ENCODE peak calls at places on chromosomes 4 and X, in seven cellular contexts. One of them, this sample, is unnamed.

GRCh38 chrX:63934791-63935190 is 149.8 kb upstream of the ARHGEF9 start:
- DNase-seq in SK-N-SH: no peak
- DNase-seq in cardiac fibroblast: no peak
- DNase-seq in Calu3: no peak
- DNase-seq in retinal pigment epithelial cell: no peak
- DNase-seq in BJ: no peak
- DNase-seq in heart right ventricle: no peak
- DNase-seq in this sample: no peak

GRCh38 chr4:150368667-150369066 is 213.3 kb upstream of the MAB21L2 start:
- DNase-seq in SK-N-SH: peak; percentile 16
- DNase-seq in cardiac fibroblast: no peak
- DNase-seq in Calu3: no peak
- DNase-seq in retinal pigment epithelial cell: no peak
- DNase-seq in BJ: no peak
- DNase-seq in heart right ventricle: no peak
- DNase-seq in this sample: no peak

GRCh38 chr4:28555851-28556250 is 1695.2 kb downstream of the STIM2 start:
- DNase-seq in SK-N-SH: no peak
- DNase-seq in cardiac fibroblast: peak; percentile 83
- DNase-seq in Calu3: no peak
- DNase-seq in retinal pigment epithelial cell: no peak
- DNase-seq in BJ: no peak
- DNase-seq in heart right ventricle: no peak
- DNase-seq in this sample: no peak

GRCh38 chr4:61555789-61556188 is 355.7 kb downstream of the ADGRL3 start:
- DNase-seq in SK-N-SH: no peak
- DNase-seq in cardiac fibroblast: peak; percentile 45
- DNase-seq in Calu3: peak; percentile 35
- DNase-seq in retinal pigment epithelial cell: peak; percentile 84
- DNase-seq in BJ: no peak
- DNase-seq in heart right ventricle: no peak
- DNase-seq in this sample: no peak

GRCh38 chr4:81724925-81725329 is 253.2 kb upstream of the RASGEF1B start:
- DNase-seq in SK-N-SH: no peak
- DNase-seq in cardiac fibroblast: no peak
- DNase-seq in Calu3: peak; percentile 38
- DNase-seq in retinal pigment epithelial cell: peak; percentile 6
- DNase-seq in BJ: no peak
- DNase-seq in heart right ventricle: peak; percentile 15
- DNase-seq in this sample: peak; percentile 19

GRCh38 chr4:27215421-27215820 is 354.8 kb downstream of the STIM2 start:
- DNase-seq in SK-N-SH: no peak
- DNase-seq in cardiac fibroblast: no peak
- DNase-seq in Calu3: no peak
- DNase-seq in retinal pigment epithelial cell: no peak
- DNase-seq in BJ: no peak
- DNase-seq in heart right ventricle: no peak
- DNase-seq in this sample: no peak

GRCh38 chr4:43564601-43565000 is 672.1 kb downstream of the GRXCR1 start:
- DNase-seq in SK-N-SH: no peak
- DNase-seq in cardiac fibroblast: no peak
- DNase-seq in Calu3: no peak
- DNase-seq in retinal pigment epithelial cell: no peak
- DNase-seq in BJ: no peak
- DNase-seq in heart right ventricle: no peak
- DNase-seq in this sample: no peak

GRCh38 chr4:165972747-165973146 is 99.7 kb downstream of the TLL1 start:
- DNase-seq in SK-N-SH: no peak
- DNase-seq in cardiac fibroblast: no peak
- DNase-seq in Calu3: no peak
- DNase-seq in retinal pigment epithelial cell: peak; percentile 82
- DNase-seq in BJ: no peak
- DNase-seq in heart right ventricle: no peak
- DNase-seq in this sample: no peak

GRCh38 chr4:110287130-110287529 is 88.7 kb upstream of the ELOVL6 start:
- DNase-seq in SK-N-SH: no peak
- DNase-seq in cardiac fibroblast: peak; percentile 81
- DNase-seq in Calu3: peak; percentile 6
- DNase-seq in retinal pigment epithelial cell: no peak
- DNase-seq in BJ: no peak
- DNase-seq in heart right ventricle: no peak
- DNase-seq in this sample: peak; percentile 79

GRCh38 chrX:110667706-110668105 is 127.9 kb downstream of the CHRDL1 start:
- DNase-seq in SK-N-SH: no peak
- DNase-seq in cardiac fibroblast: no peak
- DNase-seq in Calu3: peak; percentile 3
- DNase-seq in retinal pigment epithelial cell: no peak
- DNase-seq in BJ: no peak
- DNase-seq in heart right ventricle: no peak
- DNase-seq in this sample: no peak

GRCh38 chr4:76694056-76694455 is 203.9 kb downstream of the SOWAHB start:
- DNase-seq in SK-N-SH: no peak
- DNase-seq in cardiac fibroblast: no peak
- DNase-seq in Calu3: no peak
- DNase-seq in retinal pigment epithelial cell: no peak
- DNase-seq in BJ: no peak
- DNase-seq in heart right ventricle: no peak
- DNase-seq in this sample: no peak

GRCh38 chrX:86171366-86171765 is 23.1 kb downstream of the DACH2 start:
- DNase-seq in SK-N-SH: peak; percentile 4
- DNase-seq in cardiac fibroblast: peak; percentile 70
- DNase-seq in Calu3: no peak
- DNase-seq in retinal pigment epithelial cell: no peak
- DNase-seq in BJ: no peak
- DNase-seq in heart right ventricle: no peak
- DNase-seq in this sample: no peak

GRCh38 chr4:19298998-19299397 is 952.7 kb upstream of the SLIT2 start:
- DNase-seq in SK-N-SH: peak; percentile 46
- DNase-seq in cardiac fibroblast: peak; percentile 7
- DNase-seq in Calu3: no peak
- DNase-seq in retinal pigment epithelial cell: no peak
- DNase-seq in BJ: peak; percentile 19
- DNase-seq in heart right ventricle: no peak
- DNase-seq in this sample: no peak

GRCh38 chr4:660401-660800 is 13.7 kb downstream of the ATP5ME start:
- DNase-seq in SK-N-SH: no peak
- DNase-seq in cardiac fibroblast: no peak
- DNase-seq in Calu3: no peak
- DNase-seq in retinal pigment epithelial cell: no peak
- DNase-seq in BJ: no peak
- DNase-seq in heart right ventricle: no peak
- DNase-seq in this sample: no peak

GRCh38 chrX:22136711-22137110 is 104.6 kb downstream of the PHEX start:
- DNase-seq in SK-N-SH: no peak
- DNase-seq in cardiac fibroblast: peak; percentile 2
- DNase-seq in Calu3: no peak
- DNase-seq in retinal pigment epithelial cell: no peak
- DNase-seq in BJ: no peak
- DNase-seq in heart right ventricle: no peak
- DNase-seq in this sample: no peak

GRCh38 chrX:34653811-34654210 is 3.3 kb downstream of the TMEM47 start:
- DNase-seq in SK-N-SH: no peak
- DNase-seq in cardiac fibroblast: peak; percentile 50
- DNase-seq in Calu3: no peak
- DNase-seq in retinal pigment epithelial cell: peak; percentile 36
- DNase-seq in BJ: no peak
- DNase-seq in heart right ventricle: no peak
- DNase-seq in this sample: no peak

GRCh38 chrX:154457491-154458115 is 478 bp upstream of the PLXNA3 start:
- DNase-seq in SK-N-SH: peak; percentile 78
- DNase-seq in cardiac fibroblast: no peak
- DNase-seq in Calu3: peak; percentile 68
- DNase-seq in retinal pigment epithelial cell: no peak
- DNase-seq in BJ: no peak
- DNase-seq in heart right ventricle: peak; percentile 36
- DNase-seq in this sample: peak; percentile 85

GRCh38 chr4:52195882-52196281 is 144.8 kb downstream of the SPATA18 start:
- DNase-seq in SK-N-SH: no peak
- DNase-seq in cardiac fibroblast: no peak
- DNase-seq in Calu3: no peak
- DNase-seq in retinal pigment epithelial cell: no peak
- DNase-seq in BJ: no peak
- DNase-seq in heart right ventricle: no peak
- DNase-seq in this sample: no peak

GRCh38 chrX:13551610-13552009 is 17.8 kb upstream of the EGFL6 start:
- DNase-seq in SK-N-SH: no peak
- DNase-seq in cardiac fibroblast: no peak
- DNase-seq in Calu3: no peak
- DNase-seq in retinal pigment epithelial cell: no peak
- DNase-seq in BJ: no peak
- DNase-seq in heart right ventricle: no peak
- DNase-seq in this sample: no peak

GRCh38 chr4:33924239-33924638 is 2320.1 kb downstream of the ARAP2 start:
- DNase-seq in SK-N-SH: no peak
- DNase-seq in cardiac fibroblast: peak; percentile 58
- DNase-seq in Calu3: no peak
- DNase-seq in retinal pigment epithelial cell: peak; percentile 97
- DNase-seq in BJ: peak; percentile 9
- DNase-seq in heart right ventricle: no peak
- DNase-seq in this sample: no peak

GRCh38 chr4:178351185-178351584 is 908.9 kb upstream of the AGA start:
- DNase-seq in SK-N-SH: no peak
- DNase-seq in cardiac fibroblast: no peak
- DNase-seq in Calu3: no peak
- DNase-seq in retinal pigment epithelial cell: no peak
- DNase-seq in BJ: no peak
- DNase-seq in heart right ventricle: no peak
- DNase-seq in this sample: no peak

DNA sequence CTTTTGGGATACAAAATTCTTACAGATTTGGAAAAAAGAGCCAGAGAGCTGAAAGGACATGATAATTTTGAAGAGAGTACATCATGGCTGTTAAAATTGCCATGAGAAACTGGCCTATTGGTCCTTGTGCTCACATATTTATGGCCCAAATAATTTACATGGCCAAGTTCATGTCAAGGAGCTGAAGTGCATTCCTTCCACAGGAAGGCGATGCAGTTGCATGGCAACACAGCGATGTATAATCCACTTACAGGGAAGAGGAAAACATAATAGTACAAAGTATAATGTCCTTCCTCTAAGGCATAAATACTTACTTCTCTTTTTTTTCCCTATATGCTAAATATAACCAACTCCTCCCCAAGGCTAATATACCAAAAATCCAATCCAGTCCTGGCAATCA is 914.5 kb upstream of the AGA start:
- DNase-seq in SK-N-SH: no peak
- DNase-seq in cardiac fibroblast: no peak
- DNase-seq in Calu3: no peak
- DNase-seq in retinal pigment epithelial cell: no peak
- DNase-seq in BJ: no peak
- DNase-seq in heart right ventricle: no peak
- DNase-seq in this sample: no peak
- TF ChIP-seq CTCF in SK-N-SH: peak; percentile 24
- TF ChIP-seq CTCF in cardiac fibroblast: no peak
- TF ChIP-seq CTCF in Calu3: no peak
- TF ChIP-seq CTCF in retinal pigment epithelial cell: peak; percentile 26
- TF ChIP-seq CTCF in BJ: no peak
- TF ChIP-seq CTCF in heart right ventricle: no peak
- TF ChIP-seq CTCF in this sample: no peak

GRCh38 chrX:71579990-71580380 is 1.7 kb downstream of the GCNA start:
- DNase-seq in SK-N-SH: peak; percentile 23
- DNase-seq in cardiac fibroblast: no peak
- DNase-seq in Calu3: no peak
- DNase-seq in retinal pigment epithelial cell: no peak
- DNase-seq in BJ: no peak
- DNase-seq in heart right ventricle: no peak
- DNase-seq in this sample: no peak
- TF ChIP-seq CTCF in SK-N-SH: no peak
- TF ChIP-seq CTCF in cardiac fibroblast: no peak
- TF ChIP-seq CTCF in Calu3: no peak
- TF ChIP-seq CTCF in retinal pigment epithelial cell: no peak
- TF ChIP-seq CTCF in BJ: no peak
- TF ChIP-seq CTCF in heart right ventricle: no peak
- TF ChIP-seq CTCF in this sample: no peak

GRCh38 chr4:173591760-173592159 is 61.7 kb upstream of the HAND2 start:
- DNase-seq in SK-N-SH: no peak
- DNase-seq in cardiac fibroblast: no peak
- DNase-seq in Calu3: no peak
- DNase-seq in retinal pigment epithelial cell: no peak
- DNase-seq in BJ: no peak
- DNase-seq in heart right ventricle: no peak
- DNase-seq in this sample: no peak
- TF ChIP-seq CTCF in SK-N-SH: no peak
- TF ChIP-seq CTCF in cardiac fibroblast: no peak
- TF ChIP-seq CTCF in Calu3: no peak
- TF ChIP-seq CTCF in retinal pigment epithelial cell: no peak
- TF ChIP-seq CTCF in BJ: no peak
- TF ChIP-seq CTCF in heart right ventricle: no peak
- TF ChIP-seq CTCF in this sample: no peak

GRCh38 chrX:139563251-139563650 is 32.7 kb downstream of the F9 start:
- DNase-seq in SK-N-SH: no peak
- DNase-seq in cardiac fibroblast: no peak
- DNase-seq in Calu3: no peak
- DNase-seq in retinal pigment epithelial cell: no peak
- DNase-seq in BJ: no peak
- DNase-seq in heart right ventricle: no peak
- DNase-seq in this sample: no peak

GRCh38 chrX:139554991-139555675 is 24.6 kb downstream of the F9 start:
- DNase-seq in SK-N-SH: no peak
- DNase-seq in cardiac fibroblast: no peak
- DNase-seq in Calu3: no peak
- DNase-seq in retinal pigment epithelial cell: no peak
- DNase-seq in BJ: no peak
- DNase-seq in heart right ventricle: no peak
- DNase-seq in this sample: no peak

GRCh38 chrX:139554367-139554766 is 23.8 kb downstream of the F9 start:
- DNase-seq in SK-N-SH: no peak
- DNase-seq in cardiac fibroblast: no peak
- DNase-seq in Calu3: no peak
- DNase-seq in retinal pigment epithelial cell: no peak
- DNase-seq in BJ: no peak
- DNase-seq in heart right ventricle: no peak
- DNase-seq in this sample: peak; percentile 13

GRCh38 chrX:139560221-139560620 is 29.7 kb downstream of the F9 start:
- DNase-seq in SK-N-SH: no peak
- DNase-seq in cardiac fibroblast: peak; percentile 10
- DNase-seq in Calu3: no peak
- DNase-seq in retinal pigment epithelial cell: no peak
- DNase-seq in BJ: no peak
- DNase-seq in heart right ventricle: no peak
- DNase-seq in this sample: no peak

DNA sequence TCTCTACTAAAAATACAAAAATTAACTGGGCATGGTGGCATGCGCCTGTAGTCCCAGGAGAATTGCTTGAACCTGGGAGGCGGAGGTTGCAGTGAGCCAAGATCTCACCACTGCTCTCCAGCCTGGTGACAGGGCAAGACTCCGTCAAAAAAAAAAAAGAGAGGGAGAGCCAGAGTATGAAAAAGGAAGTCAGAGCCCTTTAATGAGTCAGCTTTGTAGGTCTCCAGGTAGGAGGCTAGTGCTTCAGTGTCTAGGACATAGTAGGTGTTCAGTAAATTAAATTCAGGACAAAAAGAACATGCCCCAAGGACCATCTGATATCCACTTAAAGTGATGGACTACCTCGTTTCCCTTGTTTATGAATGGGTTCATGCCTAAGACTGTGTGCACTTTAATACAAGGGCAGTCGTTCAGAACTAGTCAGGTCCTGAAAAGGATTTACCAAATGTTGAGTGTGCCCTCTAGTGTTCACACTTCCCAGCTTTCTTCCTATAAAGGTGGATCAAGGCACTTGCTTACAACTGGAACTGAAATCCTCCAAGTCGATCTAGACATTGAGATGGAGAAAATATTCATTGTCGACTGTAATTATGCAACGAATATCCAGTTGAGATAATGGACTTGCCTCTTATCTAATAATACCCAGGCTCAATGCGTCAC is 29.0 kb downstream of the F9 start:
- DNase-seq in SK-N-SH: peak; percentile 20
- DNase-seq in cardiac fibroblast: peak; percentile 61
- DNase-seq in Calu3: peak; percentile 11
- DNase-seq in retinal pigment epithelial cell: peak; percentile 22
- DNase-seq in BJ: no peak
- DNase-seq in heart right ventricle: no peak
- DNase-seq in this sample: peak; percentile 29
- TF ChIP-seq CTCF in SK-N-SH: peak; percentile 66
- TF ChIP-seq CTCF in cardiac fibroblast: peak; percentile 27
- TF ChIP-seq CTCF in Calu3: no peak
- TF ChIP-seq CTCF in retinal pigment epithelial cell: peak; percentile 63
- TF ChIP-seq CTCF in BJ: peak; percentile 41
- TF ChIP-seq CTCF in heart right ventricle: peak; percentile 43
- TF ChIP-seq CTCF in this sample: peak; percentile 38